ENCODE peak calls at places on chromosomes 13 and 19, in nine cellular contexts. D is GM12892, U is SK-N-SH, W is stomach, O is Panc1, F is HL-60, X is breast epithelium, M is HCT116, N is transverse colon. R is an unnamed sample.

GRCh38 chr13:30881931-30882899 is 23.9 kb upstream of the MEDAG start:
- DNase-seq in D (no peak), U (peak), W (no peak), O (no peak), F (no peak), X (no peak), M (no peak), N (no peak), R (no peak)

GRCh38 chr19:14536926-14537692 is 7.7 kb downstream of the TECR start:
- DNase-seq in D (no peak), U (peak), W (peak), O (no peak), F (no peak), X (peak), M (peak), N (peak), R (peak)

GRCh38 chr19:34366670-34367423 is 1.9 kb downstream of the GPI start:
- DNase-seq in D (no peak), U (no peak), W (no peak), O (no peak), F (no peak), X (no peak), M (no peak), N (no peak), R (no peak)

GRCh38 chr13:90485441-90485840 is 862.0 kb upstream of the MIR17HG start:
- DNase-seq in D (no peak), U (no peak), W (no peak), O (no peak), F (no peak), X (no peak), M (no peak), N (no peak), R (no peak)

GRCh38 chr13:32056316-32056715 is 24.7 kb downstream of the FRY start:
- DNase-seq in D (no peak), U (no peak), W (no peak), O (no peak), F (no peak), X (no peak), M (no peak), N (peak), R (no peak)

GRCh38 chr13:101490400-101491015 is 38.0 kb downstream of the ITGBL1 start:
- DNase-seq in D (no peak), U (no peak), W (no peak), O (no peak), F (no peak), X (no peak), M (no peak), N (no peak), R (no peak)

GRCh38 chr13:96119921-96120320 is 30.0 kb downstream of the HS6ST3 start:
- DNase-seq in D (no peak), U (no peak), W (no peak), O (no peak), F (no peak), X (no peak), M (no peak), N (no peak), R (no peak)

GRCh38 chr19:14116918-14117578 is 514 bp downstream of the PRKACA start:
- DNase-seq in D (no peak), U (peak), W (no peak), O (no peak), F (no peak), X (no peak), M (no peak), N (no peak), R (no peak)

GRCh38 chr19:2055871-2056809 is 5.1 kb upstream of the MKNK2 start:
- DNase-seq in D (no peak), U (peak), W (no peak), O (no peak), F (no peak), X (no peak), M (peak), N (peak), R (peak)

GRCh38 chr19:49497047-49497789 is 984 bp downstream of the RPS11 start:
- DNase-seq in D (peak), U (peak), W (peak), O (no peak), F (peak), X (no peak), M (no peak), N (peak), R (peak)

GRCh38 chr19:58325623-58326022 is 1.2 kb upstream of the ZSCAN22 start:
- DNase-seq in D (no peak), U (no peak), W (no peak), O (no peak), F (no peak), X (no peak), M (no peak), N (no peak), R (no peak)

GRCh38 chr13:110913322-110913721 is 1.5 kb downstream of the ANKRD10 start:
- DNase-seq in D (no peak), U (no peak), W (peak), O (no peak), F (no peak), X (no peak), M (no peak), N (peak), R (no peak)

GRCh38 chr13:52001120-52001731 is 10.0 kb downstream of the ATP7B start:
- DNase-seq in D (peak), U (peak), W (no peak), O (no peak), F (no peak), X (no peak), M (peak), N (no peak), R (peak)

GRCh38 chr13:100648354-100648753 is 26.2 kb downstream of the TMTC4 start:
- DNase-seq in D (no peak), U (no peak), W (no peak), O (no peak), F (no peak), X (no peak), M (no peak), N (no peak), R (no peak)

GRCh38 chr13:74325106-74325505 is 190.9 kb upstream of the KLF12 start:
- DNase-seq in D (no peak), U (peak), W (no peak), O (no peak), F (no peak), X (no peak), M (no peak), N (no peak), R (no peak)

GRCh38 chr19:23867895-23868294 is 46.8 kb upstream of the ZNF726 start:
- DNase-seq in D (no peak), U (peak), W (no peak), O (no peak), F (no peak), X (no peak), M (no peak), N (no peak), R (no peak)

GRCh38 chr13:65789815-65790214 is 1440.3 kb downstream of the PCDH9 start:
- DNase-seq in D (no peak), U (no peak), W (no peak), O (no peak), F (no peak), X (no peak), M (no peak), N (no peak), R (no peak)

GRCh38 chr13:94716016-94716415 is 3.7 kb upstream of the SOX21 start:
- DNase-seq in D (no peak), U (no peak), W (no peak), O (no peak), F (no peak), X (no peak), M (no peak), N (no peak), R (no peak)

GRCh38 chr13:36395280-36395679 is 37.0 kb upstream of the CCNA1 start:
- DNase-seq in D (no peak), U (peak), W (no peak), O (no peak), F (no peak), X (no peak), M (no peak), N (no peak), R (no peak)

GRCh38 chr13:97131447-97131846 is 90.7 kb upstream of the MBNL2 start:
- DNase-seq in D (no peak), U (no peak), W (no peak), O (no peak), F (no peak), X (no peak), M (no peak), N (no peak), R (peak)

GRCh38 chr19:35341006-35341405 is 6.7 kb upstream of the FFAR1 start:
- DNase-seq in D (no peak), U (no peak), W (no peak), O (no peak), F (no peak), X (no peak), M (no peak), N (no peak), R (no peak)

GRCh38 chr19:16062789-16063188 is 13.5 kb upstream of the TPM4 start:
- DNase-seq in D (no peak), U (peak), W (peak), O (no peak), F (no peak), X (no peak), M (no peak), N (peak), R (peak)

GRCh38 chr19:21158523-21159135 is 16.8 kb downstream of the ZNF431 start:
- DNase-seq in D (no peak), U (no peak), W (no peak), O (no peak), F (no peak), X (no peak), M (no peak), N (no peak), R (no peak)

GRCh38 chr19:2270572-2271515 is 11.1 kb downstream of the PEAK3 start:
- DNase-seq in D (no peak), U (peak), W (peak), O (no peak), F (peak), X (peak), M (no peak), N (peak), R (peak)

DNA sequence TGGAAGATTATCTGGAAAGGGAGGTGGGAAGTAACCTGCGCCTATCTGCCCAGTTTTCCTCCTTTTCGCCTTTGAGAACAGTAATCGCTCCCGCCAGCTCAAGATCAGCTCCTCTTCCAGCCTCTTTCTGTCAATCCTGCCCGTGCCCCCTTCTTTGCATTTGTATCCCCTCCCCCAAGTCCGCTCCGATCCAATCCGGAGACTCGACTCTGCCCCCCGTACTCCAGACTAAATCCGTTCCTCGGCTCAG is 327 bp upstream of the RAB4B start:
- DNase-seq in D (no peak), U (no peak), W (no peak), O (no peak), F (no peak), X (no peak), M (no peak), N (no peak), R (no peak)
- TF ChIP-seq POLR2AphosphoS5 in D (peak), U (no peak), W (no peak), O (peak), F (no peak), X (no peak), M (peak), N (no peak), R (no peak)

DNA sequence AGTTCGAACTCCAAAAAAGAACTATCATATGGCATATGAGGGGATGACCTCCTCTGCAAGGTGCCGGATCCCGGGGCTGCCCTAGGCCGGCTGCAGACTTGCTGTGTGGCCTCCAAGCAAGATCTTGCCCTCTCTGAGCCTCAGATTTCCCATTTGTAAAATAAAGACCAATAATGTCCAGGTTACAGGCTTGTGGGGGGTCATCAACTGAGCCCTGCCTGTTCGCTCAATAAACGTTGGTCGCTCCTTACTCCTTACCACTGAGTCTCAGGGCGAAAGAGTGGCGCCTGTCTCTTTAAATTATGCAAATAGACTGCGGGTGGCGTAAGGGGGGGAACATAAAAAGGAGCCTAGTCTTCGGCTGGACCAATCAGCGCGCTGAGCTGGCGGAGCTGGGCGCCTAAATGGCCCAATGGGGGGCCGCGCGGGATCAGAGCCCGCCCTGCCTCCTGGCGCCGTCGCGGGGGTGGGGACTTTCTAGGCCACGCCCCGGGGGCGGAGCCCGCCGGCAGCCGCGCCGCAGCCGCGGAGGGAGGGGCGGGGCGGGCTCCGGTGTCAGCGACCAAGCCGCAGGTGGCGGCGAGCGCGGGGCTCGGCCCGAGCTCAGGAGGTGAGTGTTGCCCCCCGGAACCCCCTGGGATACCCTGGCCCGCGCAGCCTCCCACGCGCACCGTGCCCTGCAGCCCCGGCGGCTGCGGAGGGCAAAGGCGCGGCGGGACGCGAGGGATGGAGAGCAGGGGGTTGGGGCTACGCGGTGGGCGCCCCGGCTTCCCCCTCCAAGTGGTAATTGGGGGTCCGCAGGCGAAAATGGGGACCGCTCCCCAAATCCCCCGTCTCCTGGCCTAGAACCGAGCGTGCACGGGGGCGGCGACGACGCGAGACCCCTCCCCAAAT is 3.8 kb upstream of the FCHO1 start:
- DNase-seq in D (peak), U (peak), W (peak), O (no peak), F (peak), X (peak), M (peak), N (peak), R (peak)
- TF ChIP-seq POLR2AphosphoS5 in D (no peak), U (no peak), W (no peak), O (no peak), F (no peak), X (no peak), M (peak), N (no peak), R (no peak)

DNA sequence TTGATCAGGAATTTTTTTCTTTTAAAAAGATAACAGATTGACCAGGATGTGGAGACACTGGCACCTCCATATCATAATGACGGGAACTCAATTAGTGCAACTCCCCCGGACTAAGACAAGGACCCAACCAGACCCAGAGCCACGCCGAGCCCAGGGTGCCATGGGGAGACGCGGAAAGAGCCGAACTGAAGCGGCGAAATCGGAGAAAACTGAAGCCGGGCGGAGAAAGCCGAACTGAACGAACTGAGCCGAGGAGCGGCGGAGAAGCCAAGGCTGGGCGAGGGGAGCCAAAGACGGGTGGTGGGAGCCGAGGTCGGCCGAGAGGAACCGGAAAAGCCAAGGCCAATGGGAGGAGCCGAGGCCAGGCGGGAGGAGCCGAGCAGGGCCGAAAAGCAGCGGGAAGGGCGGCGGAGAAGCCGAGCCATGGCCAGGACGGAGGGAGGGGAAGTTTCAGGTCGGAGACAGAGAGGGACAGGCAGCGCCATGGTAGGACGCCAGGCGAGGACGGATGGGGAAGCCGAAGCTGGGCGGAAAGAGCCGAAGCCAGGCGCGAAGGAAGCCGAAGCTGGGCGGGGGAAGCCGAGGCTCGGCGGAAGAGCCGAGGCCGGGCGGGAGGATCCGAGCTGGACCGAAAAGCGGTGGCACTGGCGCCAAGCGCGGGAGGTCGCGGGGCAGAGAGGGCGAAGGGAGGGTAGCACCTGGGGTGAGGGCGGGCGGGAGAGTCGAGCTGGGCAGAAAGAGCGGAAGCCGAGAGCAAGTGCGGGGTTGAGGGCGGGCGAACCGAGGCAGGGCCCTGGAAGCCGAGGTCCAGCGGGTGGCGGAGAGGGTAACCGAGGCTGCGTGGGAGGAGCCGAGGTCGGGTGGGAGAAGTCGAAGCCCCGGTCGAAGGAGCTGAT is 29.4 kb downstream of the ZNF557 start:
- DNase-seq in D (peak), U (peak), W (peak), O (peak), F (peak), X (peak), M (peak), N (peak), R (peak)
- TF ChIP-seq POLR2AphosphoS5 in D (no peak), U (peak), W (peak), O (peak), F (peak), X (no peak), M (peak), N (peak), R (no peak)

DNA sequence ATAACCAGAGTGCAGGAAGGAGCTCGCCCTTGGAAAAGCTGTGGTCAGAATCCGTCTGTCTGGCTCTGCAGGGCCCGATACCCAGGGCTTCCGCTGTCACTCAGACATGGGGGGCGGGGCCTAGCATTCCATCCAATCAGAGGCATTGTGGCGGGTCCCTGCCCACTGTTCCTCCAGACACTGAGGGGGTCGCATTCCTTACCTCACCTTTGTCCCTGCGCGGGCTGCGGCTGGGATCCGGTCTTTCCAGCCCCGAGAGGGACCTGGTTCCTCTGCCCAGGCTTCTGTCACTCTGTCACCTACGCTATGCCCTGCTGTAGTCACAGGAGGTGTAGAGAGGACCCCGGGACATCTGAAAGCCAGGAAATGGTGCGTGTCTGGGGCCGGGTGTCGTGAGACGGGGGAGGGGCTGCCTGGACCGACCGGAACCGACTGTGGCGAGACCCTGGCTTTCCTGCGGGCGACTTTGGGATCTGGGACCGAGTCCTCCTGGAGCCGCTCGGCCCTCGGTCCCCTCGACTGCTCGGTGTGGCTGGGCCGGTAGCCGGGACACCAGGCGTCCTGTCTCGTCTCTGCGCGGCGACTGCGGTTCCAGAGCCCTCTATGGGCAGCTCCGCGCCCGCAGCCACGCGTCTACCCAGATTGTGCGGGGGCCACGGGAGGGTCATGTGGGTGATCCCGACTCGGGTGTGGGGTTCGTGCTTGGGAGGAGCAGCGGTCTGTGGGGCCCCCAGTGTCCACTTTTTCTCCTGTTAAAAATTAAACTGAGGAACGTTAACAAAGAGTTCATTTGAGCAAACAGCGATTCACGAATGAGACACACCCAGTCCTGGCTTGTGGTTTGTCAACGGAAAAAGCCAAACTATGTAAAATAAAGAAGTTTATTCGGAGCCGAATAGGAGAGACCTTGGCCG is at the start of gene ZNF69:
- DNase-seq in D (peak), U (peak), W (peak), O (peak), F (no peak), X (peak), M (no peak), N (peak), R (peak)
- TF ChIP-seq POLR2AphosphoS5 in D (no peak), U (peak), W (peak), O (no peak), F (no peak), X (no peak), M (no peak), N (peak), R (no peak)

GRCh38 chr19:13079542-13079986 is 23.1 kb downstream of the LYL1 start:
- DNase-seq in D (no peak), U (peak), W (peak), O (no peak), F (peak), X (no peak), M (no peak), N (peak), R (peak)
- TF ChIP-seq POLR2AphosphoS5 in D (no peak), U (no peak), W (no peak), O (no peak), F (peak), X (peak), M (no peak), N (peak), R (no peak)

GRCh38 chr19:10621966-10622365 is 3.4 kb upstream of the SLC44A2 start:
- DNase-seq in D (no peak), U (no peak), W (no peak), O (no peak), F (no peak), X (no peak), M (no peak), N (no peak), R (no peak)

GRCh38 chr19:10620786-10621185 is 4.6 kb upstream of the SLC44A2 start:
- DNase-seq in D (no peak), U (no peak), W (no peak), O (no peak), F (no peak), X (no peak), M (no peak), N (no peak), R (no peak)

GRCh38 chr19:10624585-10624984 is 768 bp upstream of the SLC44A2 start:
- DNase-seq in D (no peak), U (no peak), W (peak), O (no peak), F (no peak), X (no peak), M (no peak), N (peak), R (no peak)

GRCh38 chr19:10625762-10626138 is 397 bp downstream of the SLC44A2 start:
- DNase-seq in D (no peak), U (no peak), W (no peak), O (no peak), F (no peak), X (no peak), M (no peak), N (no peak), R (no peak)

DNA sequence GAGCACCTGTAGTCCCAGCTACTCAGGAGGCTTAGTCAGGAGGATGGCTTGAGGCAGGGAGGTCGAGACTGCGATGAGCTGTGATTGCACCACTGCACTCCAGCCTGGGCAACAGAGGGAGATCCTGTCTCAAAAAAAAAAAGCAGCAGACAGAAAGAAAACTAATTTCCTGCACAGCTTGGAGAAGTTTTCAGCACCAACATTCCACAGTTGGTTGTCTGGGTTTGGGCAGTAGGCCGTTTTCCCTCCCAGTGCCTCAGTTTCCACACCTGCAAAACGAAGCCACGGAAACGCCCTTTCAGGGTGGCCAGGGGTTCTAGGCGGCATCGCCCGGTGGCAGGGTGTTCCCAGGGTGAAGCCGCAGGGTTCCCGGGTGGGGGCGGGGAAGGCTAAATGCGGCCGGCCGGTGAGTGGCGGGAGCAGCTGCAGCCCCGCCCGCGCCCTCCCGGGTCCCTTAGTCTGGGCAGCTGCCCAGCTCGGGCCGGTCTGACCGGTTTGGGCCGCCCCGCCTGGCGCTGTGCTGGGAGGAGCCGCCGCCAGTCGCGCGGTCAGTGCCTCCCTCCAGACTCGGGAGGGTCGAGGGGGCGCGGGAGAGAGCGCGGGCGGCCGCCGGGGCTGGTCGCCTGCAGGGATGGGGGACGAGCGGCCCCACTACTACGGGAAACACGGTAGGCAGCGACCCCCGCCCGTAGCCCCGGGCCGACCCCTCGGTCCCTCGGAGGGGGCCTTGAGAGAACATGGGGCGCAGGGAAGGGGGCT is at the start of gene SLC44A2:
- DNase-seq in D (no peak), U (peak), W (peak), O (no peak), F (no peak), X (peak), M (peak), N (peak), R (no peak)
- TF ChIP-seq POLR2AphosphoS5 in D (no peak), U (peak), W (peak), O (no peak), F (no peak), X (peak), M (peak), N (peak), R (no peak)